ENCODE peak calls at places on chromosome 4, in six cellular contexts. X is GM12865; W is naive thymus-derived CD4-positive, alpha-beta T cell; F is pulmonary artery endothelial cell; V is stimulated activated CD8-positive, alpha-beta memory T cell treated with anti-CD3 and anti-CD28 coated beads, Interleukin-7, amount 100 ng/mL, for 24 hours; E is left ventricle myocardium superior. J is an unnamed sample.

GRCh38 chr4:152087335-152087734 is 326.5 kb upstream of the GATB start:
- DNase-seq in E (no peak), X (no peak), V (no peak), W (no peak), F (no peak), J (no peak)

GRCh38 chr4:156575430-156576073 is 396.0 kb downstream of the PDGFC start:
- DNase-seq in F (no peak), X (no peak), V (no peak), W (no peak), E (no peak), J (peak; percentile 51)

GRCh38 chr4:87353592-87353991 is 30.9 kb upstream of the HSD17B13 start:
- DNase-seq in V (no peak), F (peak; percentile 8), W (peak; percentile 20), E (no peak), X (peak; percentile 53), J (no peak)

GRCh38 chr4:38462659-38463058 is 201.3 kb upstream of the KLF3 start:
- DNase-seq in W (no peak), E (no peak), F (no peak), X (no peak), V (no peak), J (no peak)

GRCh38 chr4:10075158-10075863 is 41.3 kb downstream of the WDR1 start:
- DNase-seq in V (no peak), W (no peak), E (no peak), F (no peak), X (no peak), J (no peak)

GRCh38 chr4:171719691-171720090 is 93.5 kb upstream of the GALNTL6 start:
- DNase-seq in W (no peak), X (no peak), F (no peak), E (no peak), V (no peak), J (peak; percentile 2)

GRCh38 chr4:108360857-108361820 is 192.4 kb upstream of the LEF1 start:
- DNase-seq in E (no peak), F (no peak), V (no peak), W (no peak), X (peak; percentile 35), J (peak; percentile 39)

GRCh38 chr4:159201168-159201567 is 98.3 kb downstream of the RAPGEF2 start:
- DNase-seq in F (no peak), X (no peak), V (no peak), E (no peak), W (no peak), J (no peak)

GRCh38 chr4:146124023-146124680 is 51.4 kb upstream of the LSM6 start:
- DNase-seq in F (no peak), E (no peak), X (peak; percentile 25), V (no peak), W (no peak), J (no peak)

GRCh38 chr4:110610940-110611785 is 11.7 kb downstream of the PITX2 start:
- DNase-seq in X (no peak), V (no peak), W (no peak), F (no peak), E (no peak), J (no peak)

GRCh38 chr4:16627999-16628398 is 270.4 kb downstream of the LDB2 start:
- DNase-seq in X (no peak), F (peak; percentile 27), E (no peak), V (no peak), W (no peak), J (no peak)

GRCh38 chr4:142500966-142501365 is 345.1 kb downstream of the INPP4B start:
- DNase-seq in W (no peak), V (no peak), E (no peak), X (no peak), F (no peak), J (no peak)

GRCh38 chr4:64747919-64748715 is 338.9 kb upstream of the TECRL start:
- DNase-seq in E (no peak), W (no peak), V (no peak), F (no peak), X (no peak), J (no peak)

GRCh38 chr4:188008377-188008776 is 12.8 kb downstream of the ZFP42 start:
- DNase-seq in F (no peak), X (no peak), V (no peak), W (no peak), E (no peak), J (peak; percentile 91)

GRCh38 chr4:150931796-150932195 is 83.3 kb downstream of the LRBA start:
- DNase-seq in V (no peak), F (no peak), E (no peak), W (no peak), X (no peak), J (no peak)

GRCh38 chr4:141486375-141486997 is 149.9 kb upstream of the IL15 start:
- DNase-seq in W (no peak), V (no peak), X (no peak), E (no peak), F (no peak), J (peak; percentile 31)

GRCh38 chr4:122041312-122041711 is 89.5 kb upstream of the TRPC3 start:
- DNase-seq in E (no peak), V (no peak), W (no peak), F (no peak), X (no peak), J (no peak)

GRCh38 chr4:67151376-67152343 is 393.6 kb downstream of the CENPC start:
- DNase-seq in V (no peak), W (no peak), X (no peak), E (no peak), F (no peak), J (no peak)

GRCh38 chr4:67393699-67394281 is 151.5 kb downstream of the CENPC start:
- DNase-seq in F (no peak), W (peak; percentile 15), V (no peak), E (no peak), X (peak; percentile 58), J (peak; percentile 23)

GRCh38 chr4:87108142-87108546 is 112.3 kb downstream of the KLHL8 start:
- DNase-seq in V (no peak), F (no peak), W (no peak), E (no peak), X (no peak), J (peak; percentile 86)

GRCh38 chr4:151184523-151185458 is 85.4 kb downstream of the RPS3A start:
- DNase-seq in F (no peak), V (no peak), W (no peak), X (no peak), E (no peak), J (no peak)

GRCh38 chr4:152240232-152240631 is 295.7 kb downstream of the FBXW7 start:
- DNase-seq in X (no peak), F (no peak), V (no peak), W (no peak), E (no peak), J (no peak)

GRCh38 chr4:47278631-47279030 is 184.9 kb downstream of the COMMD8 start:
- DNase-seq in E (no peak), V (no peak), X (no peak), F (no peak), W (no peak), J (no peak)

J was measured in A172.